ENCODE peak calls at places on chromosomes 13 and 19, in ten cellular contexts. U is transverse colon, A is A549, K is foreskin fibroblast, T is lower leg skin, C is fibroblast of villous mesenchyme, P is BJ, B is neural progenitor cell, S is HCT116, J is astrocyte of the cerebellum. G is an unnamed sample.

GRCh38 chr13:41075034-41075433 is 13.7 kb downstream of the WBP4 start:
- DNase-seq in P (no peak), J (peak), B (peak), C (peak), K (no peak), S (no peak), A (peak), T (no peak), U (no peak), G (peak)

GRCh38 chr13:101453784-101454201 is 1.3 kb downstream of the ITGBL1 start:
- DNase-seq in S (no peak), B (no peak), T (no peak), K (no peak), C (no peak), A (no peak), P (no peak), J (no peak), U (peak), G (no peak)

GRCh38 chr19:49637865-49638350 is 2.0 kb downstream of the RRAS start:
- DNase-seq in U (peak), T (peak), P (peak), B (peak), C (peak), A (peak), J (no peak), S (no peak), K (peak), G (peak)

GRCh38 chr13:23921451-23921888 is 24.2 kb upstream of the C1QTNF9B start:
- DNase-seq in K (peak), S (peak), A (peak), P (no peak), C (peak), J (peak), T (no peak), B (peak), U (no peak), G (peak)

GRCh38 chr19:19348266-19348665 is 27.6 kb downstream of the MAU2 start:
- DNase-seq in T (no peak), S (no peak), U (no peak), C (no peak), P (no peak), B (no peak), K (no peak), A (no peak), J (no peak), G (peak)

GRCh38 chr13:113119822-113120189 is 2.8 kb upstream of the F10 start:
- DNase-seq in B (no peak), C (no peak), P (no peak), J (no peak), S (no peak), T (no peak), U (no peak), A (no peak), K (no peak), G (no peak)

GRCh38 chr13:25819856-25820530 is 231.8 kb downstream of the SHISA2 start:
- DNase-seq in P (no peak), S (no peak), J (peak), U (no peak), K (no peak), C (no peak), B (no peak), T (no peak), A (no peak), G (no peak)

GRCh38 chr13:43787518-43787891 is 733 bp upstream of the ENOX1 start:
- DNase-seq in C (no peak), A (no peak), K (no peak), P (no peak), S (no peak), B (peak), T (no peak), J (no peak), U (no peak), G (no peak)

GRCh38 chr13:32225494-32225931 is 89.7 kb downstream of the ZAR1L start:
- DNase-seq in S (no peak), A (no peak), T (no peak), P (peak), B (no peak), U (no peak), J (peak), K (peak), C (peak), G (peak)

GRCh38 chr13:45897562-45897961 is 46.0 kb upstream of the SIAH3 start:
- DNase-seq in T (no peak), C (no peak), P (no peak), B (no peak), A (no peak), K (no peak), S (no peak), J (no peak), U (no peak), G (no peak)

GRCh38 chr13:102312841-102313240 is 89.0 kb downstream of the FGF14 start:
- DNase-seq in J (no peak), P (no peak), S (no peak), K (no peak), B (no peak), U (no peak), T (no peak), C (no peak), A (no peak), G (no peak)

GRCh38 chr13:20035130-20035529 is 76.6 kb downstream of the ZMYM2 start:
- DNase-seq in A (peak), B (no peak), U (no peak), K (no peak), S (no peak), P (no peak), J (no peak), T (no peak), C (peak), G (peak)

GRCh38 chr13:110869805-110870706 is 44.8 kb downstream of the ANKRD10 start:
- DNase-seq in U (peak), C (peak), B (peak), K (peak), J (peak), T (peak), P (peak), S (peak), A (peak), G (peak)

GRCh38 chr13:43265028-43265427 is 241.6 kb downstream of the DNAJC15 start:
- DNase-seq in P (no peak), A (no peak), K (no peak), C (no peak), B (no peak), S (no peak), U (no peak), T (no peak), J (no peak), G (no peak)

GRCh38 chr13:66673401-66673800 is 556.7 kb downstream of the PCDH9 start:
- DNase-seq in S (no peak), P (peak), K (peak), T (no peak), B (no peak), U (no peak), C (peak), J (peak), A (peak), G (peak)

GRCh38 chr19:13537454-13537853 is 31.2 kb upstream of the CACNA1A start:
- DNase-seq in K (no peak), A (no peak), T (no peak), P (no peak), S (no peak), U (no peak), C (no peak), J (no peak), B (peak), G (no peak)

GRCh38 chr13:31538067-31539042 is 201.0 kb upstream of the RXFP2 start:
- DNase-seq in C (peak), U (peak), K (peak), A (peak), P (no peak), J (no peak), T (no peak), S (peak), B (peak), G (peak)

GRCh38 chr13:81197483-81197882 is 856.6 kb upstream of the SPRY2 start:
- DNase-seq in P (no peak), S (no peak), B (no peak), U (no peak), A (no peak), K (no peak), T (no peak), C (no peak), J (no peak), G (no peak)

GRCh38 chr13:81194362-81194761 is 853.4 kb upstream of the SPRY2 start:
- DNase-seq in A (no peak), B (no peak), P (no peak), T (no peak), U (no peak), K (no peak), J (no peak), S (no peak), C (no peak), G (no peak)

GRCh38 chr13:81197966-81198365 is 857.0 kb upstream of the SPRY2 start:
- DNase-seq in P (no peak), A (no peak), B (no peak), J (no peak), U (no peak), K (no peak), C (no peak), S (no peak), T (no peak), G (no peak)
- TF ChIP-seq CTCF in P (no peak), A (no peak), B (no peak), J (no peak), U (no peak), K (no peak), C (no peak), S (no peak), T (no peak), G (no peak)

GRCh38 chr19:44720945-44721344 is 22.0 kb downstream of the CEACAM16 start:
- DNase-seq in J (no peak), S (no peak), T (no peak), B (no peak), C (no peak), A (no peak), U (no peak), K (no peak), P (no peak), G (peak)

GRCh38 chr19:44717603-44718002 is 18.7 kb downstream of the CEACAM16 start:
- DNase-seq in B (no peak), T (no peak), J (no peak), A (no peak), U (no peak), S (no peak), P (no peak), C (no peak), K (no peak), G (no peak)

GRCh38 chr19:44722131-44723121 is 23.5 kb downstream of the CEACAM16 start:
- DNase-seq in U (no peak), C (no peak), K (no peak), B (no peak), A (peak), T (no peak), S (no peak), J (no peak), P (no peak), G (no peak)

GRCh38 chr19:44719262-44719701 is 20.3 kb downstream of the CEACAM16 start:
- DNase-seq in J (no peak), C (no peak), K (no peak), P (no peak), A (no peak), S (no peak), B (no peak), T (no peak), U (no peak), G (no peak)

GRCh38 chr19:44718441-44719261 is 19.7 kb downstream of the CEACAM16 start:
- DNase-seq in P (no peak), A (peak), T (no peak), U (peak), C (peak), B (peak), S (no peak), K (peak), J (no peak), G (peak)
- H3K4me3 ChIP-seq in P (no peak), A (peak), T (no peak), U (peak), C (peak), B (no peak), S (no peak), K (no peak), J (no peak), G (no peak)

GRCh38 chr19:38685666-38686529 is 38.4 kb downstream of the ACTN4 start:
- DNase-seq in B (peak), K (no peak), J (peak), T (no peak), P (no peak), C (peak), S (peak), U (no peak), A (peak), G (peak)
- TF ChIP-seq CTCF in B (peak), K (peak), J (peak), T (no peak), P (peak), C (peak), S (peak), U (peak), A (peak), G (peak)

DNA sequence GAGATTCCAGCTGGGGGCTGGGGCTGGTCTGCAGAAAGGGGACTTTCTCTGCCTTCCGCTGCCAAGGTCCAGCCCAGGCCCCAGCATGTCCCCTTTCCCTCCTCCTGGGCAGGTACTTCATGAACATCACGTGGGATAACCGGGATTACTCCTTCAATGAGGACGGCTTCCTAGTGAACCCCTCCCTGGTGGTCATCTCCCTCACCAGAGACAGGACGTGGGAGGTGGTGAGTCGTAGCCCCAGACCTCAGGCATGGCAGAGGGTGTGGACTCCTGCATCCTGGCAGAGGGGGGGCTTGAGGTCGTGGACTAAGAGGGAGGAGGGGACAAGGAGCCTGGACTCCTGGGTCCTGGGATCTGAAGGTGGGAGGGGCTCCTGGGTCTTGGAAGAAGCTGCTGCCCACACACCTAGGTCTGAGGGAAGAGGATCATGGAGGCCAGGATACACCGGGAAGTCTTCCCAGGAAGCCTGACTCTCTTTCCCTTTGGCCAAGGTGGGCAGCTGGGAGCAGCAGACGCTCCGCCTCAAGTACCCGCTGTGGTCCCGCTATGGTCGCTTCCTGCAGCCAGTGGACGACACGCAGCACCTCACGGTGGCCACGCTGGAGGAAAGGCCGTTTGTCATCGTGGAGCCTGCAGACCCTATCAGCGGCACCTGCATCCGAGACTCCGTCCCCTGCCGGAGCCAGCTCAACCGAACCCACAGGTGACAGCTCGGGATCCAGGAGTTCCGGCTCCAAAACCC is 20.6 kb downstream of the GRIN2D start:
- DNase-seq in T (no peak), S (no peak), J (no peak), P (no peak), K (peak), B (no peak), A (peak), C (no peak), U (no peak), G (no peak)
- H3K4me3 ChIP-seq in T (no peak), S (no peak), J (no peak), P (no peak), K (no peak), B (peak), A (no peak), C (no peak), U (no peak), G (no peak)